ENCODE peak calls at places on chromosomes 12 and 14, in six cellular contexts. One of them, this sample, is unnamed.
A peak's percentile ranks its signal among the peaks of the same experiment; 100 is the strongest.

GRCh38 chr12:29751676-29752075 is 32.1 kb downstream of the TMTC1 start:
- DNase-seq in stomach: no peak
- DNase-seq in left ventricle myocardium inferior: no peak
- DNase-seq in effector memory CD4-positive, alpha-beta T cell: no peak
- DNase-seq in thoracic aorta: no peak
- DNase-seq in K562: no peak
- DNase-seq in this sample: no peak

GRCh38 chr14:44979273-44979672 is 17.3 kb downstream of the TOGARAM1 start:
- DNase-seq in stomach: no peak
- DNase-seq in left ventricle myocardium inferior: no peak
- DNase-seq in effector memory CD4-positive, alpha-beta T cell: no peak
- DNase-seq in thoracic aorta: no peak
- DNase-seq in K562: no peak
- DNase-seq in this sample: no peak

GRCh38 chr12:40446385-40446784 is 221.6 kb downstream of the LRRK2 start:
- DNase-seq in stomach: no peak
- DNase-seq in left ventricle myocardium inferior: no peak
- DNase-seq in effector memory CD4-positive, alpha-beta T cell: no peak
- DNase-seq in thoracic aorta: no peak
- DNase-seq in K562: peak; percentile 13
- DNase-seq in this sample: peak; percentile 21

GRCh38 chr12:51265024-51265423 is 5.2 kb downstream of the SMAGP start:
- DNase-seq in stomach: no peak
- DNase-seq in left ventricle myocardium inferior: no peak
- DNase-seq in effector memory CD4-positive, alpha-beta T cell: no peak
- DNase-seq in thoracic aorta: no peak
- DNase-seq in K562: no peak
- DNase-seq in this sample: no peak

GRCh38 chr12:24901975-24902461 is 46.9 kb downstream of the BCAT1 start:
- DNase-seq in stomach: no peak
- DNase-seq in left ventricle myocardium inferior: no peak
- DNase-seq in effector memory CD4-positive, alpha-beta T cell: no peak
- DNase-seq in thoracic aorta: no peak
- DNase-seq in K562: no peak
- DNase-seq in this sample: no peak

GRCh38 chr14:92906823-92907222 is 16.1 kb upstream of the CHGA start:
- DNase-seq in stomach: no peak
- DNase-seq in left ventricle myocardium inferior: no peak
- DNase-seq in effector memory CD4-positive, alpha-beta T cell: no peak
- DNase-seq in thoracic aorta: no peak
- DNase-seq in K562: no peak
- DNase-seq in this sample: no peak

GRCh38 chr12:57583008-57583831 is 7.8 kb upstream of the PIP4K2C start:
- DNase-seq in stomach: peak; percentile 59
- DNase-seq in left ventricle myocardium inferior: no peak
- DNase-seq in effector memory CD4-positive, alpha-beta T cell: peak; percentile 58
- DNase-seq in thoracic aorta: peak; percentile 34
- DNase-seq in K562: peak; percentile 88
- DNase-seq in this sample: peak; percentile 84

GRCh38 chr14:101962503-101962874 is 1.9 kb upstream of the DYNC1H1 start:
- DNase-seq in stomach: peak; percentile 74
- DNase-seq in left ventricle myocardium inferior: peak; percentile 76
- DNase-seq in effector memory CD4-positive, alpha-beta T cell: no peak
- DNase-seq in thoracic aorta: no peak
- DNase-seq in K562: peak; percentile 90
- DNase-seq in this sample: peak; percentile 44

GRCh38 chr14:90514566-90514965 is 117.7 kb downstream of the CALM1 start:
- DNase-seq in stomach: no peak
- DNase-seq in left ventricle myocardium inferior: no peak
- DNase-seq in effector memory CD4-positive, alpha-beta T cell: no peak
- DNase-seq in thoracic aorta: no peak
- DNase-seq in K562: no peak
- DNase-seq in this sample: no peak

GRCh38 chr14:24959791-24960331 is 90.1 kb downstream of the STXBP6 start:
- DNase-seq in stomach: no peak
- DNase-seq in left ventricle myocardium inferior: no peak
- DNase-seq in effector memory CD4-positive, alpha-beta T cell: no peak
- DNase-seq in thoracic aorta: no peak
- DNase-seq in K562: no peak
- DNase-seq in this sample: no peak

GRCh38 chr14:29321646-29322045 is 555.1 kb downstream of the FOXG1 start:
- DNase-seq in stomach: no peak
- DNase-seq in left ventricle myocardium inferior: no peak
- DNase-seq in effector memory CD4-positive, alpha-beta T cell: no peak
- DNase-seq in thoracic aorta: no peak
- DNase-seq in K562: no peak
- DNase-seq in this sample: no peak

GRCh38 chr12:86118161-86118560 is 138.0 kb downstream of the MGAT4C start:
- DNase-seq in stomach: no peak
- DNase-seq in left ventricle myocardium inferior: no peak
- DNase-seq in effector memory CD4-positive, alpha-beta T cell: no peak
- DNase-seq in thoracic aorta: no peak
- DNase-seq in K562: no peak
- DNase-seq in this sample: no peak

GRCh38 chr12:106871477-106871876 is 84.2 kb upstream of the TMEM263 start:
- DNase-seq in stomach: no peak
- DNase-seq in left ventricle myocardium inferior: no peak
- DNase-seq in effector memory CD4-positive, alpha-beta T cell: no peak
- DNase-seq in thoracic aorta: no peak
- DNase-seq in K562: no peak
- DNase-seq in this sample: no peak

GRCh38 chr14:42664185-42664584 is 1057.5 kb downstream of the LRFN5 start:
- DNase-seq in stomach: no peak
- DNase-seq in left ventricle myocardium inferior: no peak
- DNase-seq in effector memory CD4-positive, alpha-beta T cell: no peak
- DNase-seq in thoracic aorta: no peak
- DNase-seq in K562: no peak
- DNase-seq in this sample: peak; percentile 8

GRCh38 chr14:25837431-25837950 is 760.3 kb downstream of the NOVA1 start:
- DNase-seq in stomach: no peak
- DNase-seq in left ventricle myocardium inferior: no peak
- DNase-seq in effector memory CD4-positive, alpha-beta T cell: no peak
- DNase-seq in thoracic aorta: no peak
- DNase-seq in K562: no peak
- DNase-seq in this sample: no peak

GRCh38 chr14:102088012-102088792 is 1.4 kb upstream of the HSP90AA1 start:
- DNase-seq in stomach: peak; percentile 51
- DNase-seq in left ventricle myocardium inferior: peak; percentile 58
- DNase-seq in effector memory CD4-positive, alpha-beta T cell: peak; percentile 38
- DNase-seq in thoracic aorta: no peak
- DNase-seq in K562: peak; percentile 64
- DNase-seq in this sample: no peak

GRCh38 chr12:130761537-130762318 is 45.6 kb upstream of the RIMBP2 start:
- DNase-seq in stomach: no peak
- DNase-seq in left ventricle myocardium inferior: peak; percentile 26
- DNase-seq in effector memory CD4-positive, alpha-beta T cell: peak; percentile 34
- DNase-seq in thoracic aorta: no peak
- DNase-seq in K562: peak; percentile 66
- DNase-seq in this sample: no peak

GRCh38 chr12:96208346-96208745 is 14.2 kb downstream of the ELK3 start:
- DNase-seq in stomach: no peak
- DNase-seq in left ventricle myocardium inferior: no peak
- DNase-seq in effector memory CD4-positive, alpha-beta T cell: no peak
- DNase-seq in thoracic aorta: no peak
- DNase-seq in K562: no peak
- DNase-seq in this sample: no peak

GRCh38 chr12:7197846-7198245 is 8.4 kb downstream of the PEX5 start:
- DNase-seq in stomach: no peak
- DNase-seq in left ventricle myocardium inferior: no peak
- DNase-seq in effector memory CD4-positive, alpha-beta T cell: no peak
- DNase-seq in thoracic aorta: no peak
- DNase-seq in K562: no peak
- DNase-seq in this sample: no peak

GRCh38 chr14:21467620-21468019 is 9.1 kb downstream of the RAB2B start:
- DNase-seq in stomach: no peak
- DNase-seq in left ventricle myocardium inferior: no peak
- DNase-seq in effector memory CD4-positive, alpha-beta T cell: no peak
- DNase-seq in thoracic aorta: no peak
- DNase-seq in K562: no peak
- DNase-seq in this sample: no peak

GRCh38 chr12:101297661-101298060 is 17.8 kb downstream of the UTP20 start:
- DNase-seq in stomach: no peak
- DNase-seq in left ventricle myocardium inferior: no peak
- DNase-seq in effector memory CD4-positive, alpha-beta T cell: no peak
- DNase-seq in thoracic aorta: no peak
- DNase-seq in K562: no peak
- DNase-seq in this sample: no peak

GRCh38 chr12:59079029-59079428 is 158.7 kb upstream of the LRIG3 start:
- DNase-seq in stomach: no peak
- DNase-seq in left ventricle myocardium inferior: no peak
- DNase-seq in effector memory CD4-positive, alpha-beta T cell: no peak
- DNase-seq in thoracic aorta: no peak
- DNase-seq in K562: no peak
- DNase-seq in this sample: no peak

GRCh38 chr12:8045952-8046944 is 13.7 kb downstream of the FOXJ2 start:
- DNase-seq in stomach: peak; percentile 83
- DNase-seq in left ventricle myocardium inferior: peak; percentile 82
- DNase-seq in effector memory CD4-positive, alpha-beta T cell: peak; percentile 72
- DNase-seq in thoracic aorta: no peak
- DNase-seq in K562: peak; percentile 73
- DNase-seq in this sample: peak; percentile 67

GRCh38 chr12:1728824-1729223 is 38.0 kb downstream of the ADIPOR2 start:
- DNase-seq in stomach: no peak
- DNase-seq in left ventricle myocardium inferior: no peak
- DNase-seq in effector memory CD4-positive, alpha-beta T cell: no peak
- DNase-seq in thoracic aorta: no peak
- DNase-seq in K562: no peak
- DNase-seq in this sample: no peak

GRCh38 chr12:112938751-112939150 is 477 bp downstream of the OAS3 start:
- DNase-seq in stomach: no peak
- DNase-seq in left ventricle myocardium inferior: no peak
- DNase-seq in effector memory CD4-positive, alpha-beta T cell: no peak
- DNase-seq in thoracic aorta: no peak
- DNase-seq in K562: no peak
- DNase-seq in this sample: no peak

GRCh38 chr14:22646570-22647254 is 2.6 kb upstream of the OR6J1 start:
- DNase-seq in stomach: no peak
- DNase-seq in left ventricle myocardium inferior: no peak
- DNase-seq in effector memory CD4-positive, alpha-beta T cell: no peak
- DNase-seq in thoracic aorta: no peak
- DNase-seq in K562: no peak
- DNase-seq in this sample: no peak

GRCh38 chr12:124510301-124510970 is 57.0 kb downstream of the NCOR2 start:
- DNase-seq in stomach: peak; percentile 34
- DNase-seq in left ventricle myocardium inferior: no peak
- DNase-seq in effector memory CD4-positive, alpha-beta T cell: no peak
- DNase-seq in thoracic aorta: no peak
- DNase-seq in K562: peak; percentile 29
- DNase-seq in this sample: no peak

GRCh38 chr14:50303744-50304471 is 8.1 kb downstream of the L2HGDH start:
- DNase-seq in stomach: peak; percentile 73
- DNase-seq in left ventricle myocardium inferior: peak; percentile 17
- DNase-seq in effector memory CD4-positive, alpha-beta T cell: no peak
- DNase-seq in thoracic aorta: no peak
- DNase-seq in K562: peak; percentile 67
- DNase-seq in this sample: no peak

GRCh38 chr12:90978117-90978770 is 23.3 kb upstream of the CCER1 start:
- DNase-seq in stomach: no peak
- DNase-seq in left ventricle myocardium inferior: no peak
- DNase-seq in effector memory CD4-positive, alpha-beta T cell: no peak
- DNase-seq in thoracic aorta: no peak
- DNase-seq in K562: peak; percentile 25
- DNase-seq in this sample: no peak

GRCh38 chr14:58699656-58700055 is 61.9 kb downstream of the DACT1 start:
- DNase-seq in stomach: no peak
- DNase-seq in left ventricle myocardium inferior: no peak
- DNase-seq in effector memory CD4-positive, alpha-beta T cell: no peak
- DNase-seq in thoracic aorta: no peak
- DNase-seq in K562: no peak
- DNase-seq in this sample: no peak
- H3K4me1 ChIP-seq in stomach: no peaks in the 10 kb centered on the region
- H3K4me1 ChIP-seq in left ventricle myocardium inferior: peaks cover 18% of the 10 kb centered on the region
- H3K4me1 ChIP-seq in effector memory CD4-positive, alpha-beta T cell: no peaks in the 10 kb centered on the region
- H3K4me1 ChIP-seq in thoracic aorta: peaks cover 19% of the 10 kb centered on the region
- H3K4me1 ChIP-seq in K562: no peaks in the 10 kb centered on the region
- H3K4me1 ChIP-seq in this sample: no peaks in the 10 kb centered on the region

GRCh38 chr12:5718073-5718472 is 227.0 kb downstream of the ANO2 start:
- DNase-seq in stomach: no peak
- DNase-seq in left ventricle myocardium inferior: no peak
- DNase-seq in effector memory CD4-positive, alpha-beta T cell: no peak
- DNase-seq in thoracic aorta: no peak
- DNase-seq in K562: no peak
- DNase-seq in this sample: no peak
- H3K27me3 ChIP-seq in stomach: no peaks in the 10 kb centered on the region
- H3K27me3 ChIP-seq in left ventricle myocardium inferior: peaks cover 32% of the 10 kb centered on the region
- H3K27me3 ChIP-seq in effector memory CD4-positive, alpha-beta T cell: no peaks in the 10 kb centered on the region
- H3K27me3 ChIP-seq in thoracic aorta: no peaks in the 10 kb centered on the region
- H3K27me3 ChIP-seq in K562: no peaks in the 10 kb centered on the region
- H3K27me3 ChIP-seq in this sample: no peaks in the 10 kb centered on the region

DNA sequence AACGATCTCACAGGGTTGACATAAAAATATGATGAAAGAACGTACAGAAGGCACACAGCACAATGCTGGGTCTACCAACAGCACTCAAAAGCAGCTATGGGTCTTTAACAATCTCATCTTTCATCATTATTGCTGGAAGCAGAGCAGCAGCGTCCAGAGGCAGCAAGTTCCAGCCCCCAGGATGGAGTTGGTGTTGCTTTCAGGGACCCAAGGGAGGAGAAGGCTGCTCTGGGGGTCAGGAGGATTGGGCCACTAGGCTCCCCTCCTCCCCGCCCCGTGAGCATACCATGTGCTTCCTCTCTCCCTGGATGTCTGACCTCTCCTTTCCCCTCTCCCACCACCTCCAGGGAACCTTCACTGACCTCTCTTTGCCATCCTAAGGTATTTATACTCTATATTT is 13.3 kb downstream of the KCTD10 start:
- DNase-seq in stomach: no peak
- DNase-seq in left ventricle myocardium inferior: no peak
- DNase-seq in effector memory CD4-positive, alpha-beta T cell: no peak
- DNase-seq in thoracic aorta: no peak
- DNase-seq in K562: no peak
- DNase-seq in this sample: no peak
- H3K4me1 ChIP-seq in stomach: peaks cover 94% of the 10 kb centered on the region
- H3K4me1 ChIP-seq in left ventricle myocardium inferior: peaks cover 100% of the 10 kb centered on the region
- H3K4me1 ChIP-seq in effector memory CD4-positive, alpha-beta T cell: no peaks in the 10 kb centered on the region
- H3K4me1 ChIP-seq in thoracic aorta: peaks cover 66% of the 10 kb centered on the region
- H3K4me1 ChIP-seq in K562: peaks cover 38% of the 10 kb centered on the region
- H3K4me1 ChIP-seq in this sample: peaks cover 13% of the 10 kb centered on the region

GRCh38 chr14:94768141-94768520 is 1.8 kb downstream of the GSC start:
- DNase-seq in stomach: no peak
- DNase-seq in left ventricle myocardium inferior: no peak
- DNase-seq in effector memory CD4-positive, alpha-beta T cell: no peak
- DNase-seq in thoracic aorta: no peak
- DNase-seq in K562: no peak
- DNase-seq in this sample: no peak

GRCh38 chr14:94768521-94769412 is 1.1 kb downstream of the GSC start:
- DNase-seq in stomach: no peak
- DNase-seq in left ventricle myocardium inferior: no peak
- DNase-seq in effector memory CD4-positive, alpha-beta T cell: no peak
- DNase-seq in thoracic aorta: no peak
- DNase-seq in K562: no peak
- DNase-seq in this sample: no peak

GRCh38 chr14:94769413-94770250 is at the start of gene GSC:
- DNase-seq in stomach: peak; percentile 42
- DNase-seq in left ventricle myocardium inferior: peak; percentile 26
- DNase-seq in effector memory CD4-positive, alpha-beta T cell: no peak
- DNase-seq in thoracic aorta: no peak
- DNase-seq in K562: no peak
- DNase-seq in this sample: peak; percentile 69

GRCh38 chr14:94764573-94764972 is 5.3 kb downstream of the GSC start:
- DNase-seq in stomach: no peak
- DNase-seq in left ventricle myocardium inferior: no peak
- DNase-seq in effector memory CD4-positive, alpha-beta T cell: no peak
- DNase-seq in thoracic aorta: no peak
- DNase-seq in K562: no peak
- DNase-seq in this sample: no peak

GRCh38 chr14:94767321-94767878 is 2.5 kb downstream of the GSC start:
- DNase-seq in stomach: no peak
- DNase-seq in left ventricle myocardium inferior: no peak
- DNase-seq in effector memory CD4-positive, alpha-beta T cell: no peak
- DNase-seq in thoracic aorta: no peak
- DNase-seq in K562: no peak
- DNase-seq in this sample: no peak
- H3K27me3 ChIP-seq in stomach: peaks cover 99% of the 10 kb centered on the region
- H3K27me3 ChIP-seq in left ventricle myocardium inferior: peaks cover 100% of the 10 kb centered on the region
- H3K27me3 ChIP-seq in effector memory CD4-positive, alpha-beta T cell: peaks cover 51% of the 10 kb centered on the region
- H3K27me3 ChIP-seq in thoracic aorta: peaks cover 21% of the 10 kb centered on the region
- H3K27me3 ChIP-seq in K562: peaks cover 41% of the 10 kb centered on the region
- H3K27me3 ChIP-seq in this sample: peaks cover 74% of the 10 kb centered on the region